ENCODE peak calls at places on chromosome 20, in six cellular contexts. M is MCF 10A, H is activated T-cell treated with anti-CD3 and anti-CD28 coated beads for 1 hour, N is GM13976, J is cerebellum, O is anterior cingulate cortex. T is an unnamed sample.

GRCh38 chr20:58328836-58329235 is 19.3 kb downstream of the RAB22A start:
- DNase-seq in J (no peak), N (no peak), M (no peak), O (no peak), H (no peak), T (no peak)

GRCh38 chr20:62850333-62850974 is 11.2 kb downstream of the TCFL5 start:
- DNase-seq in M (no peak), J (no peak), H (no peak), N (no peak), O (peak; percentile 79), T (no peak)

GRCh38 chr20:19786311-19786710 is 28.3 kb downstream of the RIN2 start:
- DNase-seq in N (no peak), O (no peak), J (no peak), M (peak; percentile 93), H (no peak), T (no peak)

GRCh38 chr20:63595416-63596127 is 21.5 kb upstream of the HELZ2 start:
- DNase-seq in H (no peak), N (no peak), O (no peak), M (no peak), J (no peak), T (no peak)

GRCh38 chr20:51484141-51484815 is 58.2 kb downstream of the NFATC2 start:
- DNase-seq in N (no peak), J (no peak), H (no peak), O (no peak), M (no peak), T (no peak)

GRCh38 chr20:5056801-5057599 is 55.7 kb upstream of the SLC23A2 start:
- DNase-seq in M (peak; percentile 65), N (peak; percentile 74), H (peak; percentile 55), J (no peak), O (no peak), T (peak; percentile 56)

GRCh38 chr20:669573-669972 is 6.0 kb downstream of the SCRT2 start:
- DNase-seq in N (no peak), O (no peak), M (no peak), J (no peak), H (no peak), T (no peak)

GRCh38 chr20:63032861-63033634 is 26.3 kb upstream of the BHLHE23 start:
- DNase-seq in M (no peak), N (peak; percentile 77), J (no peak), O (no peak), H (no peak), T (peak; percentile 77)

GRCh38 chr20:63686492-63687321 is 9.7 kb upstream of the TNFRSF6B start:
- DNase-seq in J (no peak), M (peak; percentile 85), N (peak; percentile 67), O (no peak), H (no peak), T (no peak)

GRCh38 chr20:64069614-64070243 is 6.7 kb downstream of the TCEA2 start:
- DNase-seq in J (peak; percentile 63), N (peak; percentile 75), O (no peak), M (peak; percentile 41), H (no peak), T (peak; percentile 58)

GRCh38 chr20:46004187-46004586 is 4.5 kb upstream of the MMP9 start:
- DNase-seq in N (no peak), O (no peak), H (no peak), J (no peak), M (no peak), T (no peak)

GRCh38 chr20:32333988-32334885 is 23.9 kb upstream of the ASXL1 start:
- DNase-seq in H (peak; percentile 12), J (no peak), O (no peak), M (peak; percentile 56), N (peak; percentile 55), T (no peak)

GRCh38 chr20:46545077-46545826 is 5.2 kb downstream of the OCSTAMP start:
- DNase-seq in M (peak; percentile 6), H (no peak), J (no peak), O (no peak), N (no peak), T (no peak)

GRCh38 chr20:2088904-2089303 is 12.7 kb upstream of the STK35 start:
- DNase-seq in N (no peak), H (no peak), M (no peak), O (no peak), J (no peak), T (no peak)

GRCh38 chr20:44489931-44490330 is 14.3 kb downstream of the TTPAL start:
- DNase-seq in N (peak; percentile 47), O (no peak), M (no peak), J (no peak), H (no peak), T (no peak)

GRCh38 chr20:18728165-18728866 is 85.3 kb upstream of the SCP2D1 start:
- DNase-seq in H (no peak), J (no peak), N (peak; percentile 56), M (no peak), O (no peak), T (peak; percentile 65)

GRCh38 chr20:37915800-37916570 is 13.1 kb downstream of the VSTM2L start:
- DNase-seq in O (no peak), N (no peak), H (no peak), M (no peak), J (no peak), T (no peak)

GRCh38 chr20:50585678-50586077 is 75.5 kb downstream of the PTPN1 start:
- DNase-seq in J (no peak), O (no peak), M (no peak), H (no peak), N (no peak), T (no peak)

GRCh38 chr20:23018941-23019340 is 16.2 kb upstream of the SSTR4 start:
- DNase-seq in N (no peak), M (no peak), H (no peak), J (no peak), O (no peak), T (no peak)

GRCh38 chr20:1184638-1185315 is at the start of gene TMEM74B:
- DNase-seq in O (no peak), N (peak; percentile 49), M (no peak), J (no peak), H (no peak), T (peak; percentile 26)

GRCh38 chr20:16590234-16590633 is 17.0 kb upstream of the KIF16B start:
- DNase-seq in H (no peak), O (no peak), M (no peak), J (no peak), N (no peak), T (no peak)

GRCh38 chr20:22866757-22867425 is 168.2 kb upstream of the SSTR4 start:
- DNase-seq in J (no peak), O (no peak), M (no peak), N (no peak), H (no peak), T (no peak)

GRCh38 chr20:36672991-36673390 is 27.0 kb upstream of the SLA2 start:
- DNase-seq in N (no peak), M (no peak), O (no peak), J (no peak), H (no peak), T (no peak)

GRCh38 chr20:41245086-41245707 is 72.3 kb downstream of the ZHX3 start:
- DNase-seq in J (peak; percentile 81), H (no peak), N (no peak), O (peak; percentile 37), M (peak; percentile 31), T (no peak)

GRCh38 chr20:52001999-52002666 is 189.4 kb downstream of the ZFP64 start:
- DNase-seq in M (no peak), H (no peak), J (no peak), N (no peak), O (no peak), T (no peak)

GRCh38 chr20:20710847-20711315 is 1.6 kb downstream of the RALGAPA2 start:
- DNase-seq in H (no peak), M (peak; percentile 77), J (no peak), O (no peak), N (no peak), T (no peak)

GRCh38 chr20:62425281-62426058 is 1.9 kb downstream of the RBBP8NL start:
- DNase-seq in O (no peak), M (no peak), H (no peak), N (no peak), J (no peak), T (no peak)

GRCh38 chr20:9490171-9490570 is 24.2 kb upstream of the LAMP5 start:
- DNase-seq in N (no peak), H (no peak), J (no peak), M (no peak), O (no peak), T (no peak)

GRCh38 chr20:57801046-57801445 is 91.2 kb upstream of the PMEPA1 start:
- DNase-seq in N (no peak), J (no peak), O (no peak), H (no peak), M (no peak), T (no peak)

GRCh38 chr20:34673411-34673810 is 3.5 kb downstream of the PIGU start:
- DNase-seq in J (no peak), M (no peak), O (no peak), N (no peak), H (no peak), T (no peak)

GRCh38 chr20:22924036-22924737 is 110.9 kb upstream of the SSTR4 start:
- DNase-seq in O (no peak), M (no peak), N (no peak), H (no peak), J (no peak), T (no peak)

GRCh38 chr20:58854638-58855471 is 2.3 kb downstream of the GNAS start:
- DNase-seq in N (no peak), J (no peak), O (no peak), H (no peak), M (no peak), T (no peak)